ENCODE peak calls at places on chromosomes 2 and 18, in eight cellular contexts. One of them, this sample, is unnamed.

GRCh38 chr18:26233208-26233607 is 7.0 kb downstream of the TAF4B start:
- DNase-seq in BE2C: no peak
- DNase-seq in H9: peak
- DNase-seq in ovary: no peak
- DNase-seq in neural crest cell: no peak
- DNase-seq in foreskin fibroblast: no peak
- DNase-seq in astrocyte of the cerebellum: no peak
- DNase-seq in cardiac fibroblast: no peak
- DNase-seq in this sample: no peak

GRCh38 chr2:240931319-240931949 is 25.3 kb downstream of the CROCC2 start:
- DNase-seq in BE2C: no peak
- DNase-seq in H9: no peak
- DNase-seq in ovary: no peak
- DNase-seq in neural crest cell: no peak
- DNase-seq in foreskin fibroblast: no peak
- DNase-seq in astrocyte of the cerebellum: no peak
- DNase-seq in cardiac fibroblast: no peak
- DNase-seq in this sample: no peak

GRCh38 chr2:73260338-73260984 is 23.8 kb downstream of the FBXO41 start:
- DNase-seq in BE2C: peak
- DNase-seq in H9: peak
- DNase-seq in ovary: no peak
- DNase-seq in neural crest cell: peak
- DNase-seq in foreskin fibroblast: peak
- DNase-seq in astrocyte of the cerebellum: peak
- DNase-seq in cardiac fibroblast: peak
- DNase-seq in this sample: peak

GRCh38 chr2:69715964-69716363 is 26.0 kb upstream of the ANXA4 start:
- DNase-seq in BE2C: no peak
- DNase-seq in H9: no peak
- DNase-seq in ovary: no peak
- DNase-seq in neural crest cell: no peak
- DNase-seq in foreskin fibroblast: peak
- DNase-seq in astrocyte of the cerebellum: peak
- DNase-seq in cardiac fibroblast: no peak
- DNase-seq in this sample: no peak

GRCh38 chr2:23432531-23432930 is 47.6 kb downstream of the KLHL29 start:
- DNase-seq in BE2C: no peak
- DNase-seq in H9: no peak
- DNase-seq in ovary: no peak
- DNase-seq in neural crest cell: no peak
- DNase-seq in foreskin fibroblast: no peak
- DNase-seq in astrocyte of the cerebellum: no peak
- DNase-seq in cardiac fibroblast: no peak
- DNase-seq in this sample: no peak

GRCh38 chr2:238669581-238670340 is 178.1 kb upstream of the TWIST2 start:
- DNase-seq in BE2C: no peak
- DNase-seq in H9: no peak
- DNase-seq in ovary: no peak
- DNase-seq in neural crest cell: no peak
- DNase-seq in foreskin fibroblast: peak
- DNase-seq in astrocyte of the cerebellum: no peak
- DNase-seq in cardiac fibroblast: no peak
- DNase-seq in this sample: no peak

GRCh38 chr18:80068571-80069272 is 34.5 kb downstream of the RBFA start:
- DNase-seq in BE2C: no peak
- DNase-seq in H9: no peak
- DNase-seq in ovary: no peak
- DNase-seq in neural crest cell: no peak
- DNase-seq in foreskin fibroblast: no peak
- DNase-seq in astrocyte of the cerebellum: no peak
- DNase-seq in cardiac fibroblast: no peak
- DNase-seq in this sample: no peak

GRCh38 chr18:58694720-58695468 is 23.6 kb downstream of the MALT1 start:
- DNase-seq in BE2C: no peak
- DNase-seq in H9: no peak
- DNase-seq in ovary: no peak
- DNase-seq in neural crest cell: no peak
- DNase-seq in foreskin fibroblast: no peak
- DNase-seq in astrocyte of the cerebellum: no peak
- DNase-seq in cardiac fibroblast: no peak
- DNase-seq in this sample: no peak

GRCh38 chr2:1997976-1998375 is 253.7 kb upstream of the PXDN start:
- DNase-seq in BE2C: no peak
- DNase-seq in H9: no peak
- DNase-seq in ovary: no peak
- DNase-seq in neural crest cell: no peak
- DNase-seq in foreskin fibroblast: no peak
- DNase-seq in astrocyte of the cerebellum: no peak
- DNase-seq in cardiac fibroblast: no peak
- DNase-seq in this sample: no peak

GRCh38 chr2:182302174-182302573 is 124.7 kb downstream of the PDE1A start:
- DNase-seq in BE2C: no peak
- DNase-seq in H9: no peak
- DNase-seq in ovary: no peak
- DNase-seq in neural crest cell: no peak
- DNase-seq in foreskin fibroblast: peak
- DNase-seq in astrocyte of the cerebellum: peak
- DNase-seq in cardiac fibroblast: peak
- DNase-seq in this sample: no peak

GRCh38 chr2:37742286-37742685 is 70.8 kb upstream of the CDC42EP3 start:
- DNase-seq in BE2C: no peak
- DNase-seq in H9: no peak
- DNase-seq in ovary: no peak
- DNase-seq in neural crest cell: no peak
- DNase-seq in foreskin fibroblast: peak
- DNase-seq in astrocyte of the cerebellum: no peak
- DNase-seq in cardiac fibroblast: peak
- DNase-seq in this sample: no peak

GRCh38 chr18:56162871-56163270 is 475.5 kb downstream of the TXNL1 start:
- DNase-seq in BE2C: no peak
- DNase-seq in H9: no peak
- DNase-seq in ovary: no peak
- DNase-seq in neural crest cell: no peak
- DNase-seq in foreskin fibroblast: no peak
- DNase-seq in astrocyte of the cerebellum: no peak
- DNase-seq in cardiac fibroblast: peak
- DNase-seq in this sample: no peak

GRCh38 chr18:63322908-63323634 is 3.5 kb upstream of the BCL2 start:
- DNase-seq in BE2C: peak
- DNase-seq in H9: peak
- DNase-seq in ovary: peak
- DNase-seq in neural crest cell: peak
- DNase-seq in foreskin fibroblast: peak
- DNase-seq in astrocyte of the cerebellum: peak
- DNase-seq in cardiac fibroblast: peak
- DNase-seq in this sample: peak

GRCh38 chr2:191321861-191322662 is 76.9 kb downstream of the MYO1B start:
- DNase-seq in BE2C: peak
- DNase-seq in H9: peak
- DNase-seq in ovary: no peak
- DNase-seq in neural crest cell: no peak
- DNase-seq in foreskin fibroblast: peak
- DNase-seq in astrocyte of the cerebellum: peak
- DNase-seq in cardiac fibroblast: peak
- DNase-seq in this sample: peak

GRCh38 chr2:157592983-157593382 is 35.7 kb downstream of the ACVR1C start:
- DNase-seq in BE2C: no peak
- DNase-seq in H9: no peak
- DNase-seq in ovary: no peak
- DNase-seq in neural crest cell: no peak
- DNase-seq in foreskin fibroblast: peak
- DNase-seq in astrocyte of the cerebellum: no peak
- DNase-seq in cardiac fibroblast: peak
- DNase-seq in this sample: no peak

GRCh38 chr2:145740302-145740701 is 1220.4 kb upstream of the ZEB2 start:
- DNase-seq in BE2C: no peak
- DNase-seq in H9: no peak
- DNase-seq in ovary: no peak
- DNase-seq in neural crest cell: no peak
- DNase-seq in foreskin fibroblast: no peak
- DNase-seq in astrocyte of the cerebellum: no peak
- DNase-seq in cardiac fibroblast: peak
- DNase-seq in this sample: no peak

GRCh38 chr18:54616220-54616848 is 25.3 kb downstream of the DYNAP start:
- DNase-seq in BE2C: no peak
- DNase-seq in H9: no peak
- DNase-seq in ovary: no peak
- DNase-seq in neural crest cell: no peak
- DNase-seq in foreskin fibroblast: no peak
- DNase-seq in astrocyte of the cerebellum: no peak
- DNase-seq in cardiac fibroblast: no peak
- DNase-seq in this sample: peak

GRCh38 chr18:54626779-54627178 is 35.7 kb downstream of the DYNAP start:
- DNase-seq in BE2C: no peak
- DNase-seq in H9: no peak
- DNase-seq in ovary: no peak
- DNase-seq in neural crest cell: no peak
- DNase-seq in foreskin fibroblast: no peak
- DNase-seq in astrocyte of the cerebellum: no peak
- DNase-seq in cardiac fibroblast: no peak
- DNase-seq in this sample: no peak

DNA sequence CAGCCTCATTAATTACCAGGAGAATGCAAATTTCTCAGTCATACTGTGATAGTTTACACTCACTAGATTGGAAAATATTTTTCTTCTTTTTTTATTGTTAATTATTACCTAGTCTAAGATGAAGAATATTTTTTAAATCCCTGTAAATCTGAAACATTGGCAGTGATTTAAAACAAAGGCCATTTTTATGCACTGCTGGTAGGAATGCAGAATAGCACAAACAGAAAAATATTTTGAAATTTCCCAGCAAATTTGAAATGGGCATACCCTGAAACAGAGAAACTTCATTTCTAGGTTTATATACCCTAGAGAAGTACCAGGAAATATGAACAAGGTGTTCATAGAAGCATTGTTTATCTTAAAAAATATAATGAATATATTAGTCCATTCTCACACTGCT is 31.0 kb downstream of the DYNAP start:
- DNase-seq in BE2C: no peak
- DNase-seq in H9: no peak
- DNase-seq in ovary: no peak
- DNase-seq in neural crest cell: no peak
- DNase-seq in foreskin fibroblast: peak
- DNase-seq in astrocyte of the cerebellum: no peak
- DNase-seq in cardiac fibroblast: no peak
- DNase-seq in this sample: no peak
- TF ChIP-seq CTCF in BE2C: no peak
- TF ChIP-seq CTCF in H9: peak
- TF ChIP-seq CTCF in ovary: no peak
- TF ChIP-seq CTCF in neural crest cell: peak
- TF ChIP-seq CTCF in foreskin fibroblast: peak
- TF ChIP-seq CTCF in astrocyte of the cerebellum: no peak
- TF ChIP-seq CTCF in cardiac fibroblast: no peak
- TF ChIP-seq CTCF in this sample: no peak

GRCh38 chr18:8686556-8686955 is 18.8 kb upstream of the MTCL1 start:
- DNase-seq in BE2C: no peak
- DNase-seq in H9: no peak
- DNase-seq in ovary: no peak
- DNase-seq in neural crest cell: no peak
- DNase-seq in foreskin fibroblast: no peak
- DNase-seq in astrocyte of the cerebellum: no peak
- DNase-seq in cardiac fibroblast: no peak
- DNase-seq in this sample: no peak

GRCh38 chr18:8681196-8681595 is 24.2 kb upstream of the MTCL1 start:
- DNase-seq in BE2C: no peak
- DNase-seq in H9: no peak
- DNase-seq in ovary: no peak
- DNase-seq in neural crest cell: no peak
- DNase-seq in foreskin fibroblast: no peak
- DNase-seq in astrocyte of the cerebellum: no peak
- DNase-seq in cardiac fibroblast: no peak
- DNase-seq in this sample: no peak

GRCh38 chr18:8685914-8686216 is 19.5 kb upstream of the MTCL1 start:
- DNase-seq in BE2C: no peak
- DNase-seq in H9: no peak
- DNase-seq in ovary: no peak
- DNase-seq in neural crest cell: no peak
- DNase-seq in foreskin fibroblast: no peak
- DNase-seq in astrocyte of the cerebellum: no peak
- DNase-seq in cardiac fibroblast: no peak
- DNase-seq in this sample: no peak

GRCh38 chr18:8685141-8685913 is 20.0 kb upstream of the MTCL1 start:
- DNase-seq in BE2C: no peak
- DNase-seq in H9: no peak
- DNase-seq in ovary: no peak
- DNase-seq in neural crest cell: no peak
- DNase-seq in foreskin fibroblast: peak
- DNase-seq in astrocyte of the cerebellum: peak
- DNase-seq in cardiac fibroblast: peak
- DNase-seq in this sample: no peak

GRCh38 chr18:8684577-8684976 is 20.8 kb upstream of the MTCL1 start:
- DNase-seq in BE2C: no peak
- DNase-seq in H9: no peak
- DNase-seq in ovary: no peak
- DNase-seq in neural crest cell: no peak
- DNase-seq in foreskin fibroblast: no peak
- DNase-seq in astrocyte of the cerebellum: no peak
- DNase-seq in cardiac fibroblast: no peak
- DNase-seq in this sample: no peak
- TF ChIP-seq CTCF in BE2C: no peak
- TF ChIP-seq CTCF in H9: no peak
- TF ChIP-seq CTCF in ovary: no peak
- TF ChIP-seq CTCF in neural crest cell: no peak
- TF ChIP-seq CTCF in foreskin fibroblast: no peak
- TF ChIP-seq CTCF in astrocyte of the cerebellum: no peak
- TF ChIP-seq CTCF in cardiac fibroblast: no peak
- TF ChIP-seq CTCF in this sample: no peak

DNA sequence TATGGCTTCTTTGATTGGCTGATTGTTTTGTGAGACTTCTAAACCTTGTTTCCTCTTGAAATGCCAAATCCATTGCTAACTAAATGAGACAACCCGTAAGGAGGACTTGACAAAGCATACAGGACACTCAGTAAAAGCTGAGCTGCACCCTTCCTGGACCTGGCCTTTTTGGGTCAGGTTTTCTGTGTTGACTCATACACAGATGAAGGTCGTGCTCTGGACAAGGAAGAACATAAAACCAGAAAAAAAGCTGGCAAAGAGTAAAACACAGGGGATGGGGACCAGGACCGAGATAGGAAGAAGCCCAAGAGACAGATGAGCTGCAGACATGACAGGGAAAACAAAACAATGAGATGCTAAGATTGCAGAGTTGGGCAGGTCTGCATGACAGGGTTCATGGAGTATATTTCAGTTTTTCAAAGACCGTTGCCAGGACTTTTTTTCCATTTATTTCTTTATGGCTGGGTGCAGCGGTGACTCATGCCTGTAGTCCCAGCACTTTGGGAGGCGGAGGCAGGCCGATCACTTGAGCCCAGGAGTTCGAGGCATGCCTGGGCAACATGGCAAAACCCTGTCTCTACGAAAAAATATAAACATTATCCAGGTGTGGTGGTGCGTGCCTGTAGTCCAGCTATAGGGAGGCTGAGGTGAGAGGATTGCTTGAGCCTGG is 41.4 kb downstream of the INO80C start:
- DNase-seq in BE2C: no peak
- DNase-seq in H9: no peak
- DNase-seq in ovary: no peak
- DNase-seq in neural crest cell: no peak
- DNase-seq in foreskin fibroblast: peak
- DNase-seq in astrocyte of the cerebellum: no peak
- DNase-seq in cardiac fibroblast: peak
- DNase-seq in this sample: no peak
- TF ChIP-seq CTCF in BE2C: no peak
- TF ChIP-seq CTCF in H9: no peak
- TF ChIP-seq CTCF in ovary: no peak
- TF ChIP-seq CTCF in neural crest cell: no peak
- TF ChIP-seq CTCF in foreskin fibroblast: no peak
- TF ChIP-seq CTCF in astrocyte of the cerebellum: no peak
- TF ChIP-seq CTCF in cardiac fibroblast: no peak
- TF ChIP-seq CTCF in this sample: no peak

GRCh38 chr2:100208375-100208774 is 66.0 kb upstream of the AFF3 start:
- DNase-seq in BE2C: peak
- DNase-seq in H9: no peak
- DNase-seq in ovary: no peak
- DNase-seq in neural crest cell: no peak
- DNase-seq in foreskin fibroblast: peak
- DNase-seq in astrocyte of the cerebellum: no peak
- DNase-seq in cardiac fibroblast: no peak
- DNase-seq in this sample: no peak
- TF ChIP-seq CTCF in BE2C: peak
- TF ChIP-seq CTCF in H9: no peak
- TF ChIP-seq CTCF in ovary: no peak
- TF ChIP-seq CTCF in neural crest cell: no peak
- TF ChIP-seq CTCF in foreskin fibroblast: peak
- TF ChIP-seq CTCF in astrocyte of the cerebellum: no peak
- TF ChIP-seq CTCF in cardiac fibroblast: no peak
- TF ChIP-seq CTCF in this sample: no peak

This sample was measured in NB4.